ENCODE peak calls at places on chromosome 20, in ten cellular contexts. One of them, this sample, is unnamed.
A peak's percentile ranks its signal among the peaks of the same experiment; 100 is the strongest.

GRCh38 chr20:50113420-50114224 is 672 bp upstream of the UBE2V1 start:
- DNase-seq in astrocyte: no peak
- DNase-seq in cardiac fibroblast: no peak
- DNase-seq in H1: no peak
- DNase-seq in tibial nerve: no peak
- DNase-seq in BE2C: no peak
- DNase-seq in AG09309: no peak
- DNase-seq in WERI-Rb-1: no peak
- DNase-seq in testis: no peak
- DNase-seq in transverse colon: no peak
- DNase-seq in this sample: no peak

GRCh38 chr20:34535301-34535840 is 19.1 kb downstream of the DYNLRB1 start:
- DNase-seq in astrocyte: no peak
- DNase-seq in cardiac fibroblast: no peak
- DNase-seq in H1: no peak
- DNase-seq in tibial nerve: no peak
- DNase-seq in BE2C: no peak
- DNase-seq in AG09309: no peak
- DNase-seq in WERI-Rb-1: no peak
- DNase-seq in testis: no peak
- DNase-seq in transverse colon: no peak
- DNase-seq in this sample: no peak

GRCh38 chr20:11372831-11373230 is 544.9 kb upstream of the BTBD3 start:
- DNase-seq in astrocyte: no peak
- DNase-seq in cardiac fibroblast: no peak
- DNase-seq in H1: no peak
- DNase-seq in tibial nerve: no peak
- DNase-seq in BE2C: no peak
- DNase-seq in AG09309: no peak
- DNase-seq in WERI-Rb-1: no peak
- DNase-seq in testis: no peak
- DNase-seq in transverse colon: no peak
- DNase-seq in this sample: no peak

GRCh38 chr20:50189681-50190250 is 864 bp upstream of the CEBPB start:
- DNase-seq in astrocyte: no peak
- DNase-seq in cardiac fibroblast: no peak
- DNase-seq in H1: no peak
- DNase-seq in tibial nerve: no peak
- DNase-seq in BE2C: no peak
- DNase-seq in AG09309: no peak
- DNase-seq in WERI-Rb-1: peak; percentile 54
- DNase-seq in testis: peak; percentile 47
- DNase-seq in transverse colon: peak; percentile 88
- DNase-seq in this sample: no peak

GRCh38 chr20:56788671-56789610 is 159.8 kb downstream of the TFAP2C start:
- DNase-seq in astrocyte: no peak
- DNase-seq in cardiac fibroblast: peak; percentile 54
- DNase-seq in H1: no peak
- DNase-seq in tibial nerve: no peak
- DNase-seq in BE2C: no peak
- DNase-seq in AG09309: no peak
- DNase-seq in WERI-Rb-1: no peak
- DNase-seq in testis: no peak
- DNase-seq in transverse colon: no peak
- DNase-seq in this sample: no peak

GRCh38 chr20:18443841-18444240 is 23.0 kb downstream of the DZANK1 start:
- DNase-seq in astrocyte: peak; percentile 18
- DNase-seq in cardiac fibroblast: peak; percentile 31
- DNase-seq in H1: no peak
- DNase-seq in tibial nerve: no peak
- DNase-seq in BE2C: peak; percentile 32
- DNase-seq in AG09309: no peak
- DNase-seq in WERI-Rb-1: no peak
- DNase-seq in testis: no peak
- DNase-seq in transverse colon: no peak
- DNase-seq in this sample: peak; percentile 6

GRCh38 chr20:24587384-24588046 is 118.1 kb downstream of the SYNDIG1 start:
- DNase-seq in astrocyte: no peak
- DNase-seq in cardiac fibroblast: no peak
- DNase-seq in H1: no peak
- DNase-seq in tibial nerve: no peak
- DNase-seq in BE2C: peak; percentile 90
- DNase-seq in AG09309: no peak
- DNase-seq in WERI-Rb-1: no peak
- DNase-seq in testis: no peak
- DNase-seq in transverse colon: no peak
- DNase-seq in this sample: no peak

GRCh38 chr20:57622201-57622570 is 2.0 kb upstream of the ZBP1 start:
- DNase-seq in astrocyte: no peak
- DNase-seq in cardiac fibroblast: no peak
- DNase-seq in H1: no peak
- DNase-seq in tibial nerve: no peak
- DNase-seq in BE2C: no peak
- DNase-seq in AG09309: no peak
- DNase-seq in WERI-Rb-1: no peak
- DNase-seq in testis: no peak
- DNase-seq in transverse colon: no peak
- DNase-seq in this sample: no peak

GRCh38 chr20:59402697-59403096 is 102.3 kb downstream of the EDN3 start:
- DNase-seq in astrocyte: no peak
- DNase-seq in cardiac fibroblast: no peak
- DNase-seq in H1: no peak
- DNase-seq in tibial nerve: no peak
- DNase-seq in BE2C: no peak
- DNase-seq in AG09309: no peak
- DNase-seq in WERI-Rb-1: no peak
- DNase-seq in testis: peak; percentile 32
- DNase-seq in transverse colon: no peak
- DNase-seq in this sample: no peak
- H3K4me3 ChIP-seq in astrocyte: no peak overlapping the region
- H3K4me3 ChIP-seq in cardiac fibroblast: no peak overlapping the region
- H3K4me3 ChIP-seq in H1: no peak overlapping the region
- H3K4me3 ChIP-seq in tibial nerve: no peak overlapping the region
- H3K4me3 ChIP-seq in BE2C: no peak overlapping the region
- H3K4me3 ChIP-seq in AG09309: no peak overlapping the region
- H3K4me3 ChIP-seq in WERI-Rb-1: no peak overlapping the region
- H3K4me3 ChIP-seq in testis: no peak overlapping the region
- H3K4me3 ChIP-seq in transverse colon: no peak overlapping the region
- H3K4me3 ChIP-seq in this sample: no peak overlapping the region

DNA sequence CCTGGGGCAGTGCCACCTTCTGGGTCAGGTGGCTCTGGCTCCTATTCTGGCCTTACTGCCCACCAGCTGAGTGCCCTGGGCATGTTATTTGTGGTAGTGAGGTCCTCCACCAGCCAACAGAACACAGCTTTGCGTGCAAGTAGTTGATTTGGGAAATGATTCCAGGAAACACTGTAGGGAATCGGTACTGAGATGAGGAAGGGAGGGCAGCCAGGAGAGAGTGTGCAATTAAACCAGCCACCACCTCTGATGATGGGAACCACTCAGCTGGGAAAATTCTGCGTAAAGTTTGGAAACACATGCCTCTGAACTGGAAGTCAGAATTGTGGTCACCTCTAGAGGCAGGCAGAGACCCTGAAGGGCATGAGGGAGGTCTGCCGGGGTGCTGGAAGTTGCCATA is 459 bp downstream of the LBP start:
- DNase-seq in astrocyte: no peak
- DNase-seq in cardiac fibroblast: no peak
- DNase-seq in H1: no peak
- DNase-seq in tibial nerve: no peak
- DNase-seq in BE2C: no peak
- DNase-seq in AG09309: no peak
- DNase-seq in WERI-Rb-1: no peak
- DNase-seq in testis: no peak
- DNase-seq in transverse colon: no peak
- DNase-seq in this sample: no peak
- H3K4me3 ChIP-seq in astrocyte: no peak overlapping the region
- H3K4me3 ChIP-seq in cardiac fibroblast: no peak overlapping the region
- H3K4me3 ChIP-seq in H1: no peak overlapping the region
- H3K4me3 ChIP-seq in tibial nerve: no peak overlapping the region
- H3K4me3 ChIP-seq in BE2C: no peak overlapping the region
- H3K4me3 ChIP-seq in AG09309: no peak overlapping the region
- H3K4me3 ChIP-seq in WERI-Rb-1: no peak overlapping the region
- H3K4me3 ChIP-seq in testis: no peak overlapping the region
- H3K4me3 ChIP-seq in transverse colon: no peak overlapping the region
- H3K4me3 ChIP-seq in this sample: no peak overlapping the region

GRCh38 chr20:20606881-20607280 is 105.6 kb downstream of the RALGAPA2 start:
- DNase-seq in astrocyte: no peak
- DNase-seq in cardiac fibroblast: no peak
- DNase-seq in H1: no peak
- DNase-seq in tibial nerve: no peak
- DNase-seq in BE2C: no peak
- DNase-seq in AG09309: no peak
- DNase-seq in WERI-Rb-1: no peak
- DNase-seq in testis: no peak
- DNase-seq in transverse colon: no peak
- DNase-seq in this sample: no peak

GRCh38 chr20:20604357-20604756 is 108.1 kb downstream of the RALGAPA2 start:
- DNase-seq in astrocyte: no peak
- DNase-seq in cardiac fibroblast: no peak
- DNase-seq in H1: no peak
- DNase-seq in tibial nerve: no peak
- DNase-seq in BE2C: no peak
- DNase-seq in AG09309: no peak
- DNase-seq in WERI-Rb-1: no peak
- DNase-seq in testis: no peak
- DNase-seq in transverse colon: no peak
- DNase-seq in this sample: no peak

GRCh38 chr20:20604907-20605306 is 107.5 kb downstream of the RALGAPA2 start:
- DNase-seq in astrocyte: no peak
- DNase-seq in cardiac fibroblast: no peak
- DNase-seq in H1: no peak
- DNase-seq in tibial nerve: no peak
- DNase-seq in BE2C: no peak
- DNase-seq in AG09309: no peak
- DNase-seq in WERI-Rb-1: no peak
- DNase-seq in testis: no peak
- DNase-seq in transverse colon: no peak
- DNase-seq in this sample: no peak

GRCh38 chr20:20603339-20603990 is 109.0 kb downstream of the RALGAPA2 start:
- DNase-seq in astrocyte: no peak
- DNase-seq in cardiac fibroblast: no peak
- DNase-seq in H1: no peak
- DNase-seq in tibial nerve: no peak
- DNase-seq in BE2C: peak; percentile 38
- DNase-seq in AG09309: no peak
- DNase-seq in WERI-Rb-1: peak; percentile 82
- DNase-seq in testis: no peak
- DNase-seq in transverse colon: no peak
- DNase-seq in this sample: no peak

DNA sequence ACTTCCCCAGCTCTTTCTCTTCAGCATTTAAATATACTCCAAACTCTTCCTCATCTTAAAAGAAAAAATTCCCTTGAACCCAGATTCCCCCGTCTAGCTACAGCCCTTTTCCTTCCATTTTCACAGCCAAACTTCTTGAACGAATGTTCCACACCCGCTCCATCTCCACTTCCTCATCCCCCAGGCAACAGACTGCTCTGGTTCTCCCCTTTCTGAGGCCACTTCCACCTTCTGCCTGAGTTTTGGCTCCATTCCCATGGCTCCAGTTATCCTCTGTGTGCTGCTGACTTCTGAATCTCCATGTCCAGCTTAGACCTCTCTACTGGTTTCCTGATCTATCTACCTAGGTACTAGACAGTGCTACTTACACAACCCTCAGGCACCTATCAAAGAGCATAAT is 106.4 kb downstream of the RALGAPA2 start:
- DNase-seq in astrocyte: no peak
- DNase-seq in cardiac fibroblast: peak; percentile 4
- DNase-seq in H1: no peak
- DNase-seq in tibial nerve: no peak
- DNase-seq in BE2C: no peak
- DNase-seq in AG09309: no peak
- DNase-seq in WERI-Rb-1: no peak
- DNase-seq in testis: no peak
- DNase-seq in transverse colon: no peak
- DNase-seq in this sample: no peak
- H3K4me3 ChIP-seq in astrocyte: no peak overlapping the region
- H3K4me3 ChIP-seq in cardiac fibroblast: no peak overlapping the region
- H3K4me3 ChIP-seq in H1: no peak overlapping the region
- H3K4me3 ChIP-seq in tibial nerve: no peak overlapping the region
- H3K4me3 ChIP-seq in BE2C: no peak overlapping the region
- H3K4me3 ChIP-seq in AG09309: no peak overlapping the region
- H3K4me3 ChIP-seq in WERI-Rb-1: no peak overlapping the region
- H3K4me3 ChIP-seq in testis: no peak overlapping the region
- H3K4me3 ChIP-seq in transverse colon: no peak overlapping the region
- H3K4me3 ChIP-seq in this sample: no peak overlapping the region

GRCh38 chr20:36460648-36461599 is 80.4 kb upstream of the MYL9 start:
- DNase-seq in astrocyte: peak; percentile 65
- DNase-seq in cardiac fibroblast: peak; percentile 96
- DNase-seq in H1: peak; percentile 88
- DNase-seq in tibial nerve: peak; percentile 93
- DNase-seq in BE2C: peak; percentile 94
- DNase-seq in AG09309: peak; percentile 41
- DNase-seq in WERI-Rb-1: peak; percentile 87
- DNase-seq in testis: peak; percentile 96
- DNase-seq in transverse colon: peak; percentile 96
- DNase-seq in this sample: peak; percentile 60

GRCh38 chr20:36461600-36462439 is 79.5 kb upstream of the MYL9 start:
- DNase-seq in astrocyte: no peak
- DNase-seq in cardiac fibroblast: peak; percentile 71
- DNase-seq in H1: peak; percentile 62
- DNase-seq in tibial nerve: peak; percentile 32
- DNase-seq in BE2C: peak; percentile 71
- DNase-seq in AG09309: no peak
- DNase-seq in WERI-Rb-1: peak; percentile 48
- DNase-seq in testis: peak; percentile 57
- DNase-seq in transverse colon: peak; percentile 60
- DNase-seq in this sample: no peak

GRCh38 chr20:36462440-36463211 is 78.7 kb upstream of the MYL9 start:
- DNase-seq in astrocyte: peak; percentile 49
- DNase-seq in cardiac fibroblast: peak; percentile 71
- DNase-seq in H1: peak; percentile 60
- DNase-seq in tibial nerve: peak; percentile 40
- DNase-seq in BE2C: peak; percentile 30
- DNase-seq in AG09309: no peak
- DNase-seq in WERI-Rb-1: no peak
- DNase-seq in testis: peak; percentile 54
- DNase-seq in transverse colon: peak; percentile 43
- DNase-seq in this sample: no peak

GRCh38 chr20:36465109-36466080 is 75.9 kb upstream of the MYL9 start:
- DNase-seq in astrocyte: peak; percentile 83
- DNase-seq in cardiac fibroblast: peak; percentile 57
- DNase-seq in H1: no peak
- DNase-seq in tibial nerve: peak; percentile 26
- DNase-seq in BE2C: peak; percentile 52
- DNase-seq in AG09309: peak; percentile 79
- DNase-seq in WERI-Rb-1: no peak
- DNase-seq in testis: no peak
- DNase-seq in transverse colon: peak; percentile 62
- DNase-seq in this sample: peak; percentile 57

DNA sequence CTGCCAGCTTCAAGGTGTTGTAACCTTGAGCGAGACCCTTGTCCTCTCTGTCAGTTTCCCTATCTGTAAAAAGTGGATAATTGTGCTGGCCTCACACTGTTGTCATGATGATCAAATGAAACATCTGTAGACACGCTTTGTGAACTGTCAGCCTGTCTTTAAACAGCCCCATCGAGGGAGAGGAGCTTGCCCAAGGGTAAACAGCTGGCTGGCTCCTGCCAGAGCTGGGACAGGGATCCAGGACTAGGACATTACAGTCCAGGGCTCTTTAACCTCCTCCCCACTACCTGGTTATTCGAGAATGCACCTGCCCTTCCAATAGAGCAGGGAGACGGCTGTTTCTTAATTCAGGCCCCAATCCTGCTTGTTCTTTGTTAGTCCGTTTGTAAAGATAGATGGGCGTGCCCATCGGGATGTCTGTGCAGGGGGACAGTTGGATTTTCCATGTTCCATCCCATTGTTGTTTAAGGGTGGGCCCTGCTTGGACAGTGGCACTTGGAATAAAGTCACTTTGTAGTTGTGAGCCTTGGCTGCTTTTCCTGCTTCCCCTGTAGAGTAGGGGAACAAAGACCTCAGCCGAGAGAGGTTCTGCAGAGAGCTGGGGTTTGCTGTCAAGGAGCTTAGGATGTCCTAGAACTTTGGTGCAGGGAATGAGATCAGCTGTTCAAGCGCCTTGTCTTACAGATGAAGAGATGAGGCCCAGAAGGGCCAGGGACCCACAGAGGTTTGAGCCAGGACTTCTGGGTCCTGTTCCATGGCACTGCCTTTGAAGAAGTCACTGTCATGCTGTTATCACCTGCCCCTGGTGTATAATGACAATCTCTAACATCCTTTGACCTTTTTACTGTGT is 77.9 kb upstream of the MYL9 start:
- DNase-seq in astrocyte: no peak
- DNase-seq in cardiac fibroblast: no peak
- DNase-seq in H1: no peak
- DNase-seq in tibial nerve: no peak
- DNase-seq in BE2C: no peak
- DNase-seq in AG09309: no peak
- DNase-seq in WERI-Rb-1: no peak
- DNase-seq in testis: no peak
- DNase-seq in transverse colon: no peak
- DNase-seq in this sample: no peak
- H3K4me3 ChIP-seq in astrocyte: peak overlapping the region; percentile 97
- H3K4me3 ChIP-seq in cardiac fibroblast: peak overlapping the region; percentile 87
- H3K4me3 ChIP-seq in H1: peak overlapping the region; percentile 89
- H3K4me3 ChIP-seq in tibial nerve: peak overlapping the region; percentile 98
- H3K4me3 ChIP-seq in BE2C: peak overlapping the region; percentile 97
- H3K4me3 ChIP-seq in AG09309: peak overlapping the region; percentile 93
- H3K4me3 ChIP-seq in WERI-Rb-1: no peak overlapping the region
- H3K4me3 ChIP-seq in testis: peak overlapping the region; percentile 71
- H3K4me3 ChIP-seq in transverse colon: peak overlapping the region; percentile 61
- H3K4me3 ChIP-seq in this sample: peak overlapping the region; percentile 98